ENCODE peak calls at places on chromosomes 2 and 18, in ten cellular contexts. I, P, Q, J, R, U, W, N, F and Z are unnamed samples.

GRCh38 chr2:234368861-234369261 is 128.0 kb downstream of the ARL4C start:
- DNase-seq in I (peak; percentile 70), P (no peak), Q (peak; percentile 43), J (peak; percentile 28), R (no peak), U (no peak), W (peak; percentile 22), N (peak; percentile 24), F (no peak), Z (no peak)

GRCh38 chr18:21703241-21703820 is 1.2 kb downstream of the ABHD3 start:
- DNase-seq in I (peak; percentile 9), P (peak; percentile 15), Q (peak; percentile 25), J (no peak), R (no peak), U (no peak), W (peak; percentile 11), N (no peak), F (no peak), Z (no peak)

GRCh38 chr2:197097578-197098366 is 171.3 kb upstream of the PGAP1 start:
- DNase-seq in I (peak; percentile 78), P (no peak), Q (no peak), J (no peak), R (no peak), U (no peak), W (no peak), N (no peak), F (no peak), Z (no peak)

GRCh38 chr2:165044505-165045303 is 89.4 kb upstream of the SLC38A11 start:
- DNase-seq in I (no peak), P (no peak), Q (no peak), J (no peak), R (no peak), U (peak; percentile 56), W (no peak), N (no peak), F (no peak), Z (no peak)

GRCh38 chr2:236714061-236714460 is 144.4 kb downstream of the ACKR3 start:
- DNase-seq in I (peak; percentile 52), P (no peak), Q (no peak), J (no peak), R (no peak), U (no peak), W (no peak), N (no peak), F (no peak), Z (no peak)

GRCh38 chr2:170843656-170844055 is 27.0 kb downstream of the GAD1 start:
- DNase-seq in I (peak; percentile 88), P (no peak), Q (no peak), J (no peak), R (no peak), U (peak; percentile 22), W (no peak), N (no peak), F (no peak), Z (no peak)

GRCh38 chr2:67436221-67436620 is 39.1 kb downstream of the ETAA1 start:
- DNase-seq in I (no peak), P (no peak), Q (no peak), J (no peak), R (no peak), U (no peak), W (no peak), N (no peak), F (no peak), Z (no peak)

GRCh38 chr2:230905448-230906430 is 19.3 kb downstream of the GPR55 start:
- DNase-seq in I (no peak), P (peak; percentile 44), Q (peak; percentile 95), J (peak; percentile 83), R (peak; percentile 60), U (no peak), W (peak; percentile 35), N (peak; percentile 67), F (no peak), Z (peak; percentile 91)

GRCh38 chr2:70091364-70091763 is 4.1 kb downstream of the PCBP1 start:
- DNase-seq in I (no peak), P (no peak), Q (no peak), J (no peak), R (no peak), U (no peak), W (no peak), N (no peak), F (no peak), Z (no peak)

GRCh38 chr2:101380376-101380775 is 6.9 kb downstream of the CREG2 start:
- DNase-seq in I (peak; percentile 96), P (no peak), Q (no peak), J (no peak), R (no peak), U (no peak), W (no peak), N (no peak), F (no peak), Z (no peak)

GRCh38 chr2:102735431-102736130 is 26.2 kb upstream of the TMEM182 start:
- DNase-seq in I (no peak), P (no peak), Q (no peak), J (peak; percentile 7), R (no peak), U (no peak), W (no peak), N (no peak), F (no peak), Z (no peak)

GRCh38 chr18:9181275-9181674 is 44.7 kb downstream of the ANKRD12 start:
- DNase-seq in I (no peak), P (no peak), Q (no peak), J (no peak), R (no peak), U (no peak), W (no peak), N (no peak), F (no peak), Z (no peak)

GRCh38 chr18:79951545-79952456 is at the start of gene SLC66A2:
- DNase-seq in I (peak; percentile 41), P (peak; percentile 92), Q (peak; percentile 92), J (peak; percentile 88), R (peak; percentile 95), U (peak; percentile 75), W (peak; percentile 98), N (peak; percentile 94), F (no peak), Z (peak; percentile 91)